ENCODE peak calls at places on chromosome 10, in nine cellular contexts. J is cardiac fibroblast, L is fibroblast of the aortic adventitia, H is retinal pigment epithelial cell, S is upper lobe of right lung, B is foreskin fibroblast, I is tibial nerve, C is endodermal cell, N is fibroblast of lung. K is an unnamed sample.

GRCh38 chr10:97508342-97508741 is 9.6 kb downstream of the UBTD1 start:
- DNase-seq in H (no peak), L (peak; percentile 70), S (no peak), B (peak; percentile 54), N (peak; percentile 73), C (no peak), J (peak; percentile 66), I (no peak), K (peak; percentile 54)

GRCh38 chr10:104767745-104768144 is 126.7 kb downstream of the SORCS3 start:
- DNase-seq in S (no peak), J (no peak), I (no peak), N (no peak), B (no peak), H (no peak), L (peak; percentile 2), C (no peak), K (no peak)

GRCh38 chr10:70931168-70931805 is 42.9 kb upstream of the PCBD1 start:
- DNase-seq in N (peak; percentile 81), J (peak; percentile 5), I (no peak), H (no peak), B (no peak), L (no peak), S (no peak), C (peak; percentile 61), K (peak; percentile 6)

GRCh38 chr10:1715821-1716220 is 21.5 kb downstream of the ADARB2 start:
- DNase-seq in N (no peak), C (peak; percentile 80), H (no peak), L (no peak), S (no peak), I (no peak), B (no peak), J (no peak), K (no peak)

GRCh38 chr10:11742779-11743298 is 657 bp downstream of the ECHDC3 start:
- DNase-seq in I (no peak), B (no peak), N (no peak), C (no peak), L (no peak), H (no peak), J (no peak), S (peak; percentile 78), K (no peak)

GRCh38 chr10:100968037-100968736 is 1.1 kb upstream of the SEMA4G start:
- DNase-seq in S (no peak), H (no peak), B (no peak), J (no peak), I (no peak), C (no peak), N (no peak), L (no peak), K (no peak)

GRCh38 chr10:45421231-45422097 is 47.4 kb downstream of the ALOX5 start:
- DNase-seq in J (no peak), N (no peak), S (peak; percentile 48), I (no peak), H (no peak), C (peak; percentile 35), B (no peak), L (no peak), K (no peak)

GRCh38 chr10:62585211-62585758 is 211.1 kb downstream of the ZNF365 start:
- DNase-seq in C (no peak), J (peak; percentile 54), I (no peak), S (no peak), L (peak; percentile 82), N (peak; percentile 17), H (no peak), B (no peak), K (no peak)

GRCh38 chr10:111506266-111507034 is 429.6 kb downstream of the ADRA2A start:
- DNase-seq in I (no peak), L (no peak), J (no peak), H (no peak), C (no peak), B (no peak), S (no peak), N (no peak), K (no peak)

GRCh38 chr10:49174926-49175500 is 13.2 kb downstream of the TMEM273 start:
- DNase-seq in C (no peak), J (no peak), B (no peak), L (no peak), S (no peak), H (no peak), I (no peak), N (no peak), K (no peak)

GRCh38 chr10:84341983-84342382 is 13.6 kb downstream of the CCSER2 start:
- DNase-seq in I (no peak), B (no peak), C (no peak), L (no peak), J (no peak), N (no peak), H (no peak), S (no peak), K (no peak)

GRCh38 chr10:31051703-31052102 is 20.0 kb upstream of the ZNF438 start:
- DNase-seq in I (no peak), L (peak; percentile 39), B (no peak), C (no peak), N (peak; percentile 62), S (no peak), H (no peak), J (peak; percentile 38), K (no peak)

GRCh38 chr10:8044908-8045727 is 9.4 kb upstream of the GATA3 start:
- DNase-seq in S (no peak), H (no peak), L (no peak), J (no peak), I (no peak), N (no peak), B (no peak), C (peak; percentile 82), K (no peak)

GRCh38 chr10:86225098-86225782 is 141.4 kb downstream of the GRID1 start:
- DNase-seq in B (peak; percentile 1), C (no peak), S (no peak), L (peak; percentile 59), H (no peak), J (peak; percentile 19), I (no peak), N (peak; percentile 94), K (peak; percentile 73)

GRCh38 chr10:7512487-7512886 is 101.7 kb upstream of the SFMBT2 start:
- DNase-seq in J (no peak), H (no peak), L (no peak), I (no peak), B (no peak), N (no peak), S (no peak), C (peak; percentile 66), K (no peak)

GRCh38 chr10:113605207-113605606 is 52.4 kb downstream of the HABP2 start:
- DNase-seq in N (no peak), H (no peak), B (no peak), J (no peak), I (no peak), C (no peak), L (no peak), S (no peak), K (no peak)

GRCh38 chr10:633279-634245 is 55.9 kb downstream of the DIP2C start:
- DNase-seq in B (no peak), I (no peak), J (no peak), C (no peak), H (no peak), N (no peak), L (no peak), S (peak; percentile 70), K (no peak)

DNA sequence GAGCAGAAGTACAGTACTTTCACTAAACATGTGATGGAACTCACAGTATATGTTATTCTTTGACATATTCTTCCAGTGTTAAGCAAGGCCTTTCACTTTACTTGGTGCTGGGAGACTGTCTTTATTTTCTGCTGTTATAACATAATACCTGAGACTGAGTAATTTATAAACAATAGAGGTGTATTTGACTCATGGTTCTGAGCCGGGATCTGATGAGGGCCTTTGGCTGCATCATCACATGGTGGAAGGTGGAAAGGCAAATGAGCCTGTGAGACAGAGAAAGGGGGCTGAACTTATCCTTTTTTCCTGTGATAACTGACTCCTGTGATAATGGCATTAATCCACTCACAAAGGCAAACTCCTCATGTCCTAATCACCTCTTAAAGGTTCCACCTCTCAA is 1.4 kb downstream of the SUPV3L1 start:
- DNase-seq in B (no peak), I (no peak), H (no peak), L (no peak), C (no peak), S (no peak), J (no peak), N (no peak), K (no peak)
- H3K4me3 ChIP-seq in B (peak overlapping the region; percentile 98), I (peak overlapping the region; percentile 98), H (peak overlapping the region; percentile 99), L (peak overlapping the region; percentile 100), C (peak overlapping the region; percentile 93), S (peak overlapping the region; percentile 99), J (peak overlapping the region; percentile 100), N (peak overlapping the region; percentile 67), K (peak overlapping the region; percentile 99)

DNA sequence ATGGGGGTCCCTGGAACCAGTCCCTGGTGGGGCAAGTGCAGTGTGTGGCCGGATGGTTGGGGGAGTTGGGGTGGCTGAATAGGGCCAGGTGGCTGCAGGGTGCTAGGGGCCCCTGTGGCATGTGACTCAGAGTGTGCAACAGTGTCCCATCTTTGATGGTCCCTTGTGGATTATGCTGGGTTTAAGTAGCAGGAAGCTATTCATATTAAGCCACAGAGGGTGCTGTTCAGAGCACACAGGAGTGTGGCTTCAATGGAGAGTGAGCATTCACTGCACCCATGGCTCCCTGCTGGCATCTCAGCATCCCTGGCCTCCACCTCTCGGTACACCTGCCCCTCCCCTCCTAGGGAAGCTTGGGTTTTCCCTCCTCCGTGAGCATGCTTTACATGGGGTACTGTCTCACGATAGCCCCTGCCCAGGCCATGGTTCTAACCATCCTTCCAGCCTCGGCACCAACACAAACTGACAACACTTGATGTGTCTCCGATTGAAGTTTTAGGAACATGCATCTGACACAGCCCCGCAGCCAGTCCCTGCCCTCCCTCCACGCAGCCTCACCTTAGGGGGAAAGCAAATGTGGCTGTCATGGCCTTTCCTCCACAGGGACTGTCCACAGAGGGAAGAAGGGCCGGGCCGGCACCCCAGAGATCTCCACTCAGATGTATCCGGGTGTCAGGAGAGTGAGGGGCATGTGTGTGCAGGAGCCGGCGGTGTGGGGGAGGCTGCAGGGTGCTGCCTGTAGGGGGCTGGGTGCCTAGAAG is 30.4 kb upstream of the PPIF start:
- DNase-seq in S (peak; percentile 63), N (peak; percentile 14), J (no peak), H (no peak), L (no peak), I (no peak), C (no peak), B (no peak), K (peak; percentile 25)
- TF ChIP-seq CTCF in S (no peak), N (no peak), J (no peak), H (peak; percentile 8), L (no peak), I (no peak), C (peak; percentile 41), B (no peak), K (no peak)

GRCh38 chr10:35822316-35822715 is 180.2 kb upstream of the FZD8 start:
- DNase-seq in C (peak; percentile 95), J (peak; percentile 87), S (peak; percentile 85), H (peak; percentile 65), L (peak; percentile 91), B (peak; percentile 10), I (peak; percentile 63), N (peak; percentile 56), K (peak; percentile 82)
- H3K4me3 ChIP-seq in C (no peak overlapping the region), J (no peak overlapping the region), S (no peak overlapping the region), H (no peak overlapping the region), L (no peak overlapping the region), B (no peak overlapping the region), I (no peak overlapping the region), N (no peak overlapping the region), K (no peak overlapping the region)

DNA sequence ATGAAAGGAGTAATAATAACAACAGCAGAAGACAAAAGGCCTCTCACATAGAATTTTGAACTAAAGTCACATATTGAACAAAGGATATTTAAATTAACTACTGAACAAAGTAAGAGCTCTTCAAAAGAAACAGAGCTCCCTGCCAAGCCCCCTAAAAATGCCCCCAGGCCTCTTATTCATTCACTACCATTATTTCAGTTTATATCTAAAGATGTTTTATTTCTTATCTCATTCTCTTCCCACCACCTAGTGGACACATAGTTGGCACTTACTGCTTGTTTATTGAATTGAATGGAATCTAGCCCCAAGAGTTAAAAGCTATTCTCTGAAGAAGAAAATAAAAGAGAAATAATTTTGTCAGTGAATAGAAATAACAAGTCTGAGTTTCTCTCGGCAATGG is 37.4 kb downstream of the VCL start:
- DNase-seq in S (no peak), H (no peak), J (peak; percentile 43), I (no peak), B (no peak), C (no peak), L (peak; percentile 63), N (peak; percentile 50), K (no peak)
- TF ChIP-seq CTCF in S (peak; percentile 12), H (peak; percentile 45), J (no peak), I (peak; percentile 23), B (peak; percentile 19), C (peak; percentile 56), L (peak; percentile 27), N (peak; percentile 37), K (peak; percentile 34)